ENCODE peak calls at places on chromosomes 1 and 21, in four cellular contexts. One of them, this sample, is unnamed.
A peak's percentile ranks its signal among the peaks of the same experiment; 100 is the strongest.

GRCh38 chr1:26409191-26409751 is 1.3 kb upstream of the LIN28A start:
- DNase-seq in ovary: no peak
- DNase-seq in A549: no peak
- DNase-seq in body of pancreas: no peak
- DNase-seq in this sample: no peak

GRCh38 chr1:178934574-178934945 is 63.7 kb upstream of the ANGPTL1 start:
- DNase-seq in A549: no peak
- DNase-seq in body of pancreas: no peak
- DNase-seq in ovary: no peak
- DNase-seq in this sample: no peak

GRCh38 chr1:241871031-241871430 is 23.0 kb downstream of the EXO1 start:
- DNase-seq in ovary: no peak
- DNase-seq in body of pancreas: no peak
- DNase-seq in A549: no peak
- DNase-seq in this sample: no peak

GRCh38 chr21:36044056-36044455 is 16.3 kb downstream of the SETD4 start:
- DNase-seq in ovary: no peak
- DNase-seq in A549: no peak
- DNase-seq in body of pancreas: no peak
- DNase-seq in this sample: no peak

GRCh38 chr1:228849011-228849541 is 113.8 kb downstream of the RHOU start:
- DNase-seq in ovary: no peak
- DNase-seq in body of pancreas: no peak
- DNase-seq in A549: no peak
- DNase-seq in this sample: no peak

GRCh38 chr21:31255846-31256395 is 88.1 kb downstream of the TIAM1 start:
- DNase-seq in A549: no peak
- DNase-seq in ovary: no peak
- DNase-seq in body of pancreas: no peak
- DNase-seq in this sample: no peak

GRCh38 chr1:45012639-45013278 is 705 bp downstream of the UROD start:
- DNase-seq in ovary: peak; percentile 84
- DNase-seq in body of pancreas: peak; percentile 82
- DNase-seq in A549: peak; percentile 11
- DNase-seq in this sample: no peak

GRCh38 chr21:32370971-32371766 is 21.6 kb downstream of the URB1 start:
- DNase-seq in body of pancreas: no peak
- DNase-seq in A549: no peak
- DNase-seq in ovary: no peak
- DNase-seq in this sample: no peak

GRCh38 chr1:113058861-113059441 is 14.0 kb upstream of the LRIG2 start:
- DNase-seq in A549: no peak
- DNase-seq in body of pancreas: no peak
- DNase-seq in ovary: no peak
- DNase-seq in this sample: no peak

GRCh38 chr1:9320520-9321479 is 28.1 kb downstream of the SPSB1 start:
- DNase-seq in body of pancreas: no peak
- DNase-seq in ovary: no peak
- DNase-seq in A549: no peak
- DNase-seq in this sample: no peak

GRCh38 chr1:245874942-245875580 is 632.0 kb downstream of the SMYD3 start:
- DNase-seq in A549: no peak
- DNase-seq in body of pancreas: peak; percentile 63
- DNase-seq in ovary: peak; percentile 94
- DNase-seq in this sample: no peak

DNA sequence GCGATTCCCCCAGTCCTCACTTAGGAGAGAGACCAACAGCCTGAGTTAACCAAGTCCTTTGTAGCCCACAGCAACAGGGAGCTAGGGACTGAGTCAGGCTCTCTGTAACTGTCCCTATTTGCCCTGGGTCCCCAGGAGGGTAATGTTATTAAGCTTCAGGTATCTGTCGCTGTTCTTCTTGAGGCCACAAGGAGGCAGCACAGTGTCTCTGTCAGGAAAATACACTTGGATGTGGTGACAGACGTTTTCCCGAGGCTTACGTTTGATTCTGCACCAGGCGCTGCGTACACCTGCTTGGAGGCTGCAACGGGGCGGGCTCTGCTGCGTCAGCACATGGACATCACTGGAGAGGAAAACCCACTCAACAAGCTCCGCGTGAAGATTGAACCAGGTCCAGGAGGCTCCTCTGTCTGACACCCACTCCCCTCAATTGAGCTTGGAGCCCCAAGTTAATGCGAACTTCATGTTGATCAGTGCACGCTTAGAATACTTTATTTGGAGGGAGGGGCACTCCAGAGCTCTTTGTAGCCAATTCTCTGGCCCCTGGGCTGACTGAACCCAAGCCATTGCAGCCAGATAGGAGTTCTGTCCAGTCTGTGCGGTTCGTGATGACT is 10.7 kb upstream of the ELF3 start:
- DNase-seq in ovary: no peak
- DNase-seq in body of pancreas: peak; percentile 63
- DNase-seq in A549: peak; percentile 89
- DNase-seq in this sample: no peak
- TF ChIP-seq POLR2A in ovary: no peak
- TF ChIP-seq POLR2A in body of pancreas: no peak
- TF ChIP-seq POLR2A in A549: no peak
- TF ChIP-seq POLR2A in this sample: no peak

DNA sequence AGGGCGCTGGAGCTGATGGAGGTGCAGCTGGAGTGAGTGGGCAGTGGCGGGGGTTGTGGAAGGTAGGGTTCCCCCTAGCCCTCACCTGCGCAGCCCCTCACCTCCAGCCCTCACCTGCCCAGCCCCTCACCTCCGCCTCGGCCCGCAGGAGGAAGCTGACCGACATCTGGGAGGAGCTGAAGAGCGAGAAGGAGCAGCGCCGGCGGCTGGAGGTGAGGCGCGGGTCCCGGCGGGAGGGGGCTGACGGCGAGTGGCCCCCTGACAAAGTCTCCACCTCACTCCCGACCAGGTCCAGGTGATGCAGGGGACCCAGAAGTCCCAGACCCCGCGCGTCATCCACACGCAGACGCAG is 2.7 kb downstream of the EVA1B start:
- DNase-seq in A549: no peak
- DNase-seq in ovary: no peak
- DNase-seq in body of pancreas: no peak
- DNase-seq in this sample: no peak
- TF ChIP-seq POLR2A in A549: no peak
- TF ChIP-seq POLR2A in ovary: no peak
- TF ChIP-seq POLR2A in body of pancreas: no peak
- TF ChIP-seq POLR2A in this sample: no peak

GRCh38 chr1:214008791-214009612 is 21.2 kb downstream of the PROX1 start:
- DNase-seq in A549: no peak
- DNase-seq in ovary: no peak
- DNase-seq in body of pancreas: no peak
- DNase-seq in this sample: no peak
- TF ChIP-seq POLR2A in A549: no peak
- TF ChIP-seq POLR2A in ovary: no peak
- TF ChIP-seq POLR2A in body of pancreas: no peak
- TF ChIP-seq POLR2A in this sample: no peak

DNA sequence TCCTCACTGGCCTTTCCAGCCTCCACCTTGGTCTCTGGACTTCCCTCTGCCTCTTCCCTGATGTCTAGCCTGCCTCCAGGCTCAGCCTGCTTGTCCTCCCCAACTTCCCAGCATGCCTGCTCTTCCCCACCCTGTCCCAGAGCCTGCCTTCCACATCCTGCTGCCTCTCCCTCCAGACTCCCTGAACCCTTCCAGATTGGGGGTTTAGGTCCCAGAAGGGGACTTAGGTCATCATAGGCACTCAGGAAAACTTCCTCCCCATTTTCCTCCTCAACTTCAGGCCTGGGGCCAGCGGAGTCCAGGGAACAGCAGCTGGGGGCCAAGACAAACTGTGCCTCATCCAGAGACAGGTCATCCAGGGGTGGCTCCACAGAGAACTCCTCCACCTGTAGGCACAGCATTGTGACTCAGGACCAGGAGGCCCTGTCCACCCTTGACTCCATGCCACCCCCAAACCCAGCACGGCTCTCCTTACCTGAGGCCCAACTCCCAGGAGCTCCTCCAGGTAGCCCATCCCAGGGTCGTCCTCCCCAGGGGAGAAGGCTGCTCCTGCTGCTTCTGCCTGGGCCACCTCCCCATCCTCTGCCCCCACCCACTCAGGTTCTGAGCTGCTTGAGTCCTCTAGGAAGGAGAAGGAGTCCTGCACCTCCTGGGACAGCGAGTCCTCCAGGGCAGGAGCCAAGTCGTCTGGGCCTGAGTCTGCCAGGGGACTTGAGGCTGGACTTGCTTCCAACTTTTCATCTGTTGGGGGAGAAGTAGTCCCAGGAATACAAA is 3.4 kb upstream of the USF1 start:
- DNase-seq in A549: no peak
- DNase-seq in ovary: no peak
- DNase-seq in body of pancreas: no peak
- DNase-seq in this sample: no peak
- TF ChIP-seq POLR2A in A549: no peak
- TF ChIP-seq POLR2A in ovary: no peak
- TF ChIP-seq POLR2A in body of pancreas: no peak
- TF ChIP-seq POLR2A in this sample: no peak

GRCh38 chr1:157154940-157155514 is 16.8 kb upstream of the ETV3 start:
- DNase-seq in A549: no peak
- DNase-seq in ovary: peak; percentile 51
- DNase-seq in body of pancreas: peak; percentile 81
- DNase-seq in this sample: no peak
- TF ChIP-seq POLR2A in A549: no peak
- TF ChIP-seq POLR2A in ovary: no peak
- TF ChIP-seq POLR2A in body of pancreas: no peak
- TF ChIP-seq POLR2A in this sample: no peak

GRCh38 chr1:93004566-93005251 is 43.4 kb upstream of the DIPK1A start:
- DNase-seq in body of pancreas: no peak
- DNase-seq in ovary: no peak
- DNase-seq in A549: no peak
- DNase-seq in this sample: no peak
- TF ChIP-seq POLR2A in body of pancreas: no peak
- TF ChIP-seq POLR2A in ovary: no peak
- TF ChIP-seq POLR2A in A549: no peak
- TF ChIP-seq POLR2A in this sample: no peak

GRCh38 chr1:15617874-15618684 is 821 bp downstream of the DDI2 start:
- DNase-seq in body of pancreas: peak; percentile 45
- DNase-seq in A549: no peak
- DNase-seq in ovary: no peak
- DNase-seq in this sample: peak; percentile 40
- TF ChIP-seq POLR2A in body of pancreas: no peak
- TF ChIP-seq POLR2A in A549: no peak
- TF ChIP-seq POLR2A in ovary: no peak
- TF ChIP-seq POLR2A in this sample: no peak

GRCh38 chr1:189657715-189658114 is 819.9 kb downstream of the BRINP3 start:
- DNase-seq in A549: peak; percentile 2
- DNase-seq in ovary: no peak
- DNase-seq in body of pancreas: no peak
- DNase-seq in this sample: no peak

GRCh38 chr1:189658381-189658780 is 819.3 kb downstream of the BRINP3 start:
- DNase-seq in body of pancreas: no peak
- DNase-seq in ovary: no peak
- DNase-seq in A549: no peak
- DNase-seq in this sample: no peak

GRCh38 chr1:189657131-189657530 is 820.5 kb downstream of the BRINP3 start:
- DNase-seq in body of pancreas: no peak
- DNase-seq in A549: no peak
- DNase-seq in ovary: no peak
- DNase-seq in this sample: no peak

GRCh38 chr1:189654906-189655305 is 822.8 kb downstream of the BRINP3 start:
- DNase-seq in ovary: no peak
- DNase-seq in A549: no peak
- DNase-seq in body of pancreas: no peak
- DNase-seq in this sample: no peak

GRCh38 chr1:189656628-189657027 is 821.0 kb downstream of the BRINP3 start:
- DNase-seq in A549: no peak
- DNase-seq in body of pancreas: no peak
- DNase-seq in ovary: no peak
- DNase-seq in this sample: no peak
- TF ChIP-seq POLR2A in A549: no peak
- TF ChIP-seq POLR2A in body of pancreas: no peak
- TF ChIP-seq POLR2A in ovary: no peak
- TF ChIP-seq POLR2A in this sample: no peak

GRCh38 chr21:42975886-42976608 is 1.7 kb downstream of the PKNOX1 start:
- DNase-seq in body of pancreas: no peak
- DNase-seq in A549: no peak
- DNase-seq in ovary: no peak
- DNase-seq in this sample: no peak

GRCh38 chr21:42973991-42974831 is at the start of gene PKNOX1:
- DNase-seq in A549: peak; percentile 84
- DNase-seq in ovary: peak; percentile 99
- DNase-seq in body of pancreas: peak; percentile 100
- DNase-seq in this sample: peak; percentile 92

GRCh38 chr21:42971897-42972275 is 2.5 kb upstream of the PKNOX1 start:
- DNase-seq in A549: no peak
- DNase-seq in ovary: no peak
- DNase-seq in body of pancreas: no peak
- DNase-seq in this sample: no peak

GRCh38 chr21:42973309-42973990 is 912 bp upstream of the PKNOX1 start:
- DNase-seq in ovary: peak; percentile 49
- DNase-seq in A549: no peak
- DNase-seq in body of pancreas: peak; percentile 20
- DNase-seq in this sample: no peak

DNA sequence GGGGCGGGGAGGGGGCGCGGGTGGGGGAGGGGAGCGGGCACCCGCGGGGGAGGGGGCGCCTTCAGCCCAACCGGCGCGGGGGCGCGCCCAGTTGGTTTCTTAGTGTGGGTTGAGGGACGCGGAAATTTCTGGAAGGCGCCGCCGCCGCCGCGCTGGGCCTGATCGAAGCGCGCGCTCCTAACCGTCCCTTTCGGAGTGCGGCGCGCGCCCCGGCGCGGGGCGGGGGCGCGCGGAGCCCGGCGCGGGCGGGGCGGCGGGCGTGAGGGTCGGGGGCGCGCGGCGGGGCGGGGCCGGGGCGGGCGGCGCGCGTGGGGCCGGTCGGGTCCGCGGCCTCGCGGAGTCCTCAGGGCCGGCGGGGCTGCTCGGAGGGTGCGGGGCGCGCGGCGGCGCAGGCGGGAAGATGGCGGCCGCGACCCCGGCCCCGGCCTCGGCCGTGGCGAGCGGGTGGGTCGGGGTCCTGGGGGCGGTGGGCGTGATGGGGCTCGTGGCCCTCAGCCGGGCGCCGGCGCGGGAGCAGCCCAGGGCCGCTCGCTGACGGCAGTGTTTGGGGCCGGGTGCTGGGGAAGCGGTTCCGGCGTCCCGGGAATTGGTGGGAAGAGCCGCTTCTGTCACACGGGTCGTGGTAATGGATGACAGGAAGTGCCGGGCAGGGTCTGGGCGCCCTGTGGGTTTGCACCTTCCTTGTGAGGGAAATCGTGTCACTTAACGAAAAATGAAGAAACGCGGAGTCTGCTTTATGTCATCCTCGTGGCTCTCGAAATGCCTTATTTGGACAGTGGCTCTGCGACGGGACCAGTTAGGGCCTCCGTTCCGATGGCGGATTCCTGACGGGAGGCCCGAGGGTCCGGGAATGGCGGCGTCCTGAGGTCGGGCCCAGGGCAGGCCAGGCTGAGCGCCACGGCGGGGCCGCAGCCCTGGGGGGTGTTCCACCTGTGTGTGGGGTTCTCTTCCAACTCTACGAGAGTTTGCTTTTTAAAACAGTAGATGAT is 764 bp downstream of the PKNOX1 start:
- DNase-seq in A549: peak; percentile 35
- DNase-seq in ovary: no peak
- DNase-seq in body of pancreas: peak; percentile 67
- DNase-seq in this sample: peak; percentile 72
- TF ChIP-seq POLR2A in A549: peak; percentile 28
- TF ChIP-seq POLR2A in ovary: peak; percentile 41
- TF ChIP-seq POLR2A in body of pancreas: peak; percentile 50
- TF ChIP-seq POLR2A in this sample: peak; percentile 58

GRCh38 chr1:160539896-160540858 is 17.1 kb upstream of the SLAMF6 start:
- DNase-seq in ovary: no peak
- DNase-seq in A549: no peak
- DNase-seq in body of pancreas: peak; percentile 40
- DNase-seq in this sample: peak; percentile 43
- TF ChIP-seq POLR2A in ovary: no peak
- TF ChIP-seq POLR2A in A549: no peak
- TF ChIP-seq POLR2A in body of pancreas: no peak
- TF ChIP-seq POLR2A in this sample: peak; percentile 74

This sample was measured in GM12892.